ENCODE peak calls at places on chromosomes 13 and 19, in ten cellular contexts. O is mucosa of descending colon, H is glutamatergic neuron, C is transverse colon, W is fibroblast of pulmonary artery, B is dorsolateral prefrontal cortex, N is body of pancreas, E is GM06990, P is NB4, M is fibroblast of villous mesenchyme. U is an unnamed sample.

GRCh38 chr19:47776568-47776967 is 1.9 kb upstream of the SELENOW start:
- DNase-seq in O (peak; percentile 41), H (no peak), C (no peak), W (no peak), B (no peak), N (peak; percentile 30), E (no peak), P (no peak), M (no peak), U (no peak)

GRCh38 chr19:10892256-10892655 is 20.9 kb downstream of the CARM1 start:
- DNase-seq in O (no peak), H (peak; percentile 48), C (no peak), W (no peak), B (no peak), N (no peak), E (no peak), P (no peak), M (no peak), U (peak; percentile 91)

GRCh38 chr13:47085346-47085745 is 188.5 kb upstream of the HTR2A start:
- DNase-seq in O (no peak), H (no peak), C (no peak), W (no peak), B (no peak), N (no peak), E (no peak), P (no peak), M (peak; percentile 6), U (no peak)

GRCh38 chr19:32373614-32374295 is 28.3 kb downstream of the ZNF507 start:
- DNase-seq in O (peak; percentile 53), H (no peak), C (peak; percentile 42), W (peak; percentile 99), B (peak; percentile 18), N (peak; percentile 86), E (no peak), P (no peak), M (peak; percentile 99), U (no peak)

GRCh38 chr13:35768126-35768525 is 291.6 kb upstream of the MAB21L1 start:
- DNase-seq in O (no peak), H (no peak), C (no peak), W (no peak), B (no peak), N (no peak), E (no peak), P (no peak), M (no peak), U (no peak)

GRCh38 chr19:57587529-57587928 is 3.6 kb downstream of the ZIK1 start:
- DNase-seq in O (no peak), H (no peak), C (no peak), W (peak; percentile 24), B (no peak), N (no peak), E (no peak), P (no peak), M (no peak), U (no peak)

GRCh38 chr19:1253514-1254080 is 5.2 kb downstream of the MIDN start:
- DNase-seq in O (no peak), H (no peak), C (peak; percentile 74), W (no peak), B (no peak), N (no peak), E (no peak), P (no peak), M (no peak), U (no peak)

GRCh38 chr13:34863360-34864135 is 78.5 kb upstream of the NBEA start:
- DNase-seq in O (no peak), H (no peak), C (no peak), W (peak; percentile 72), B (no peak), N (no peak), E (no peak), P (peak; percentile 7), M (peak; percentile 72), U (no peak)

GRCh38 chr19:1122972-1123363 is 19.2 kb downstream of the GPX4 start:
- DNase-seq in O (peak; percentile 78), H (peak; percentile 68), C (peak; percentile 85), W (peak; percentile 82), B (no peak), N (peak; percentile 53), E (peak; percentile 79), P (peak; percentile 56), M (peak; percentile 83), U (peak; percentile 86)

GRCh38 chr13:106177146-106177545 is 358.3 kb downstream of the EFNB2 start:
- DNase-seq in O (no peak), H (no peak), C (no peak), W (no peak), B (no peak), N (no peak), E (no peak), P (no peak), M (no peak), U (no peak)

GRCh38 chr13:105925496-105925895 is 610.0 kb downstream of the EFNB2 start:
- DNase-seq in O (no peak), H (no peak), C (no peak), W (peak; percentile 86), B (no peak), N (no peak), E (no peak), P (no peak), M (peak; percentile 57), U (peak; percentile 51)

GRCh38 chr19:46537136-46538097 is 41.8 kb upstream of the PNMA8B start:
- DNase-seq in O (peak; percentile 82), H (peak; percentile 81), C (peak; percentile 70), W (peak; percentile 61), B (no peak), N (peak; percentile 54), E (no peak), P (peak; percentile 64), M (peak; percentile 34), U (peak; percentile 64)

GRCh38 chr13:65966991-65967451 is 1263.1 kb downstream of the PCDH9 start:
- DNase-seq in O (no peak), H (no peak), C (no peak), W (peak; percentile 82), B (no peak), N (no peak), E (no peak), P (peak; percentile 65), M (peak; percentile 15), U (peak; percentile 8)

GRCh38 chr19:43628646-43629326 is 9.4 kb upstream of the ZNF428 start:
- DNase-seq in O (no peak), H (no peak), C (no peak), W (no peak), B (no peak), N (no peak), E (no peak), P (no peak), M (no peak), U (no peak)

GRCh38 chr13:108020027-108020426 is 195.3 kb downstream of the LIG4 start:
- DNase-seq in O (no peak), H (no peak), C (no peak), W (no peak), B (no peak), N (no peak), E (no peak), P (no peak), M (no peak), U (no peak)

GRCh38 chr13:21557995-21558394 is 46.0 kb downstream of the MICU2 start:
- DNase-seq in O (peak; percentile 7), H (no peak), C (no peak), W (peak; percentile 29), B (no peak), N (no peak), E (no peak), P (peak; percentile 50), M (peak; percentile 37), U (peak; percentile 24)

GRCh38 chr13:44303681-44304432 is 69.8 kb upstream of the SERP2 start:
- DNase-seq in O (no peak), H (no peak), C (peak; percentile 41), W (no peak), B (no peak), N (peak; percentile 61), E (peak; percentile 11), P (no peak), M (peak; percentile 29), U (no peak)

GRCh38 chr19:16856091-16856490 is 26.9 kb downstream of the SIN3B start:
- DNase-seq in O (no peak), H (no peak), C (no peak), W (no peak), B (no peak), N (no peak), E (no peak), P (no peak), M (no peak), U (no peak)

GRCh38 chr13:79637086-79637763 is 156.3 kb downstream of the NDFIP2 start:
- DNase-seq in O (no peak), H (no peak), C (no peak), W (peak; percentile 67), B (no peak), N (peak; percentile 54), E (no peak), P (no peak), M (peak; percentile 30), U (no peak)

GRCh38 chr19:6451583-6452222 is 7.9 kb downstream of the SLC25A23 start:
- DNase-seq in O (no peak), H (no peak), C (no peak), W (no peak), B (no peak), N (no peak), E (no peak), P (no peak), M (no peak), U (no peak)
- TF ChIP-seq CTCF in O (no peak), H (no peak), C (no peak), W (no peak), B (no peak), N (no peak), E (no peak), P (no peak), M (no peak), U (no peak)

GRCh38 chr13:32587014-32587773 is 942 bp downstream of the PDS5B start:
- DNase-seq in O (peak; percentile 73), H (peak; percentile 76), C (peak; percentile 73), W (peak; percentile 69), B (peak; percentile 83), N (peak; percentile 73), E (peak; percentile 77), P (peak; percentile 79), M (peak; percentile 78), U (peak; percentile 74)
- TF ChIP-seq CTCF in O (no peak), H (no peak), C (no peak), W (no peak), B (peak; percentile 40), N (no peak), E (no peak), P (no peak), M (no peak), U (no peak)

DNA sequence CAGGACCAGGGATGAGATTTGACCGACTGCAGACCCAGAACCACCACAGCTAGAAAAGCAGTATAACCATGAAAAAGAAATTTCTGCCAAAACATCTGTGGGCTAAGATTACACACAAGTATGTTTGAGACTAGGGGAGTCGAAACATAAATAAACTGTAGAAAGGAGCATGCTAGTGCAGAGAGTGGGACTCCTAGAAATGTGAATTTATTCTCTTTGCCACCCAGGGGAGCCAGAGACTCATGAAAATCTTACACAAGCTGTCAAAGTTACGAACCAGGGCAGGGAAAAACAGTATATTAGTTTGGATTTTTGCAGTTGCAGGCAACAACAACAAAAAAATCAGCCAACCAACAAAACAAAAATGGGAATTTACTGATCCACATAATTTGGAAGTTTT is 12.3 kb upstream of the HSPH1 start:
- DNase-seq in O (no peak), H (no peak), C (no peak), W (peak; percentile 69), B (no peak), N (no peak), E (no peak), P (no peak), M (peak; percentile 23), U (no peak)
- TF ChIP-seq CTCF in O (no peak), H (no peak), C (no peak), W (peak; percentile 35), B (peak; percentile 58), N (no peak), E (no peak), P (no peak), M (peak; percentile 11), U (no peak)

GRCh38 chr19:55165952-55166529 is 372 bp downstream of the DNAAF3 start:
- DNase-seq in O (peak; percentile 67), H (peak; percentile 88), C (peak; percentile 68), W (peak; percentile 84), B (no peak), N (peak; percentile 81), E (peak; percentile 75), P (peak; percentile 88), M (peak; percentile 65), U (peak; percentile 90)
- TF ChIP-seq CTCF in O (no peak), H (peak; percentile 29), C (no peak), W (peak; percentile 68), B (no peak), N (peak; percentile 25), E (peak; percentile 49), P (peak; percentile 66), M (peak; percentile 53), U (peak; percentile 75)